ENCODE peak calls at places on chromosomes 11 and 22, in nine cellular contexts. E, R, G, W, Y, L, T, P and N are unnamed samples.

GRCh38 chr11:65132988-65133700 is 1.2 kb downstream of the SYVN1 start:
- DNase-seq in E (peak; percentile 92), R (peak; percentile 82), G (no peak), W (peak; percentile 69), Y (no peak), L (no peak), T (peak; percentile 75), P (peak; percentile 85), N (no peak)

GRCh38 chr11:100403817-100404216 is 283.3 kb upstream of the ARHGAP42 start:
- DNase-seq in E (no peak), R (peak; percentile 86), G (no peak), W (no peak), Y (peak; percentile 56), L (no peak), T (no peak), P (no peak), N (no peak)

GRCh38 chr11:87039371-87039770 is 1.6 kb downstream of the TMEM135 start:
- DNase-seq in E (no peak), R (no peak), G (no peak), W (no peak), Y (peak; percentile 50), L (no peak), T (no peak), P (no peak), N (peak; percentile 60)

GRCh38 chr11:105937738-105938137 is 84.3 kb downstream of the MSANTD4 start:
- DNase-seq in E (no peak), R (peak; percentile 44), G (no peak), W (no peak), Y (peak; percentile 39), L (no peak), T (no peak), P (no peak), N (no peak)

GRCh38 chr11:114040706-114041211 is 18.8 kb upstream of the ZBTB16 start:
- DNase-seq in E (peak; percentile 73), R (no peak), G (no peak), W (peak; percentile 77), Y (peak; percentile 85), L (no peak), T (no peak), P (no peak), N (no peak)

GRCh38 chr22:40620464-40621046 is 16.0 kb downstream of the MRTFA start:
- DNase-seq in E (no peak), R (no peak), G (no peak), W (no peak), Y (peak; percentile 21), L (no peak), T (no peak), P (no peak), N (no peak)

GRCh38 chr22:48555606-48556005 is 1272.1 kb downstream of the BRD1 start:
- DNase-seq in E (no peak), R (no peak), G (no peak), W (no peak), Y (no peak), L (no peak), T (no peak), P (no peak), N (no peak)

GRCh38 chr11:32005786-32006406 is 85.0 kb upstream of the RCN1 start:
- DNase-seq in E (no peak), R (no peak), G (no peak), W (no peak), Y (no peak), L (no peak), T (no peak), P (no peak), N (no peak)

GRCh38 chr11:69499946-69500284 is 18.5 kb downstream of the LINC01488 start:
- DNase-seq in E (no peak), R (no peak), G (no peak), W (peak; percentile 53), Y (no peak), L (no peak), T (no peak), P (peak; percentile 41), N (no peak)

GRCh38 chr11:70306586-70307033 is 36.1 kb downstream of the PPFIA1 start:
- DNase-seq in E (no peak), R (no peak), G (no peak), W (no peak), Y (no peak), L (no peak), T (no peak), P (no peak), N (no peak)

GRCh38 chr11:69104856-69105395 is 50.8 kb upstream of the SMIM38 start:
- DNase-seq in E (no peak), R (no peak), G (no peak), W (no peak), Y (no peak), L (no peak), T (no peak), P (no peak), N (no peak)

GRCh38 chr22:35697142-35697541 is 20.5 kb upstream of the APOL5 start:
- DNase-seq in E (no peak), R (no peak), G (no peak), W (no peak), Y (no peak), L (no peak), T (no peak), P (no peak), N (no peak)

GRCh38 chr22:35690001-35690400 is 27.7 kb upstream of the APOL5 start:
- DNase-seq in E (no peak), R (no peak), G (no peak), W (no peak), Y (no peak), L (no peak), T (no peak), P (no peak), N (no peak)

GRCh38 chr22:35695202-35695601 is 22.5 kb upstream of the APOL5 start:
- DNase-seq in E (no peak), R (no peak), G (no peak), W (no peak), Y (no peak), L (no peak), T (peak; percentile 42), P (no peak), N (no peak)
- H3K27me3 ChIP-seq in E (no peaks in the 10 kb centered on the region), R (no peaks in the 10 kb centered on the region), G (no peaks in the 10 kb centered on the region), W (no peaks in the 10 kb centered on the region), Y (no peaks in the 10 kb centered on the region), L (no peaks in the 10 kb centered on the region), T (no peaks in the 10 kb centered on the region), P (no peaks in the 10 kb centered on the region), N (peaks cover 4% of the 10 kb centered on the region)

GRCh38 chr22:46172522-46172921 is 22.2 kb downstream of the PPARA start:
- DNase-seq in E (no peak), R (no peak), G (peak; percentile 29), W (no peak), Y (no peak), L (no peak), T (no peak), P (no peak), N (no peak)
- H3K4me3 ChIP-seq in E (no peak overlapping the region), R (no peak overlapping the region), G (peak overlapping the region; percentile 17), W (no peak overlapping the region), Y (no peak overlapping the region), L (no peak overlapping the region), T (no peak overlapping the region), P (no peak overlapping the region), N (no peak overlapping the region)

GRCh38 chr11:79049627-79050238 is 391.1 kb downstream of the TENM4 start:
- DNase-seq in E (no peak), R (no peak), G (no peak), W (no peak), Y (no peak), L (no peak), T (no peak), P (no peak), N (no peak)

GRCh38 chr11:79054636-79055035 is 386.2 kb downstream of the TENM4 start:
- DNase-seq in E (no peak), R (no peak), G (no peak), W (no peak), Y (peak; percentile 87), L (no peak), T (no peak), P (no peak), N (no peak)

GRCh38 chr11:79055866-79056632 is 384.8 kb downstream of the TENM4 start:
- DNase-seq in E (no peak), R (peak; percentile 45), G (peak; percentile 34), W (no peak), Y (peak; percentile 80), L (no peak), T (no peak), P (no peak), N (no peak)

GRCh38 chr11:79050784-79051183 is 390.0 kb downstream of the TENM4 start:
- DNase-seq in E (no peak), R (no peak), G (no peak), W (no peak), Y (peak; percentile 96), L (no peak), T (no peak), P (no peak), N (no peak)

DNA sequence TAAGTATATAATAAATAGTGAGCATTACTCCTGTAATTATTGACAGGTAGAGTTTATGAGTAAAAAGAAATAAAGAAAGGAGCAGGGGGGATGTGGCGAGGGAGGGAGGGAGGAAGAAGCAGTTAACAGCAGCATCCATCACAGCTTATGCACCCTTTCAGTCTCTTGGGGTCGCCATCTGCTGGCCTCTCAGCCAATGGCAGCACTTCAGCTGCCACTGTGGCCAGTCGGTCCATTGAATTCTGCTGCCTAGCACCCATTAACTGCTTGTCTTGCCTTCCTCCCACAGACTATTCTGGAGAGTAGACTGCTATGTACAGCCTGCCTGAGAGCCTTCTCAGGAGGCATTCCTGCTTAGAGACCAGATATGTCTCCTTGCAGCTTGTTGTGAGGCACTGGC is 388.3 kb downstream of the TENM4 start:
- DNase-seq in E (no peak), R (peak; percentile 61), G (no peak), W (no peak), Y (peak; percentile 22), L (no peak), T (no peak), P (no peak), N (no peak)
- TF ChIP-seq CTCF in E (no peak), R (peak; percentile 75), G (no peak), W (no peak), Y (peak; percentile 20), L (no peak), T (peak; percentile 50), P (no peak), N (no peak)

DNA sequence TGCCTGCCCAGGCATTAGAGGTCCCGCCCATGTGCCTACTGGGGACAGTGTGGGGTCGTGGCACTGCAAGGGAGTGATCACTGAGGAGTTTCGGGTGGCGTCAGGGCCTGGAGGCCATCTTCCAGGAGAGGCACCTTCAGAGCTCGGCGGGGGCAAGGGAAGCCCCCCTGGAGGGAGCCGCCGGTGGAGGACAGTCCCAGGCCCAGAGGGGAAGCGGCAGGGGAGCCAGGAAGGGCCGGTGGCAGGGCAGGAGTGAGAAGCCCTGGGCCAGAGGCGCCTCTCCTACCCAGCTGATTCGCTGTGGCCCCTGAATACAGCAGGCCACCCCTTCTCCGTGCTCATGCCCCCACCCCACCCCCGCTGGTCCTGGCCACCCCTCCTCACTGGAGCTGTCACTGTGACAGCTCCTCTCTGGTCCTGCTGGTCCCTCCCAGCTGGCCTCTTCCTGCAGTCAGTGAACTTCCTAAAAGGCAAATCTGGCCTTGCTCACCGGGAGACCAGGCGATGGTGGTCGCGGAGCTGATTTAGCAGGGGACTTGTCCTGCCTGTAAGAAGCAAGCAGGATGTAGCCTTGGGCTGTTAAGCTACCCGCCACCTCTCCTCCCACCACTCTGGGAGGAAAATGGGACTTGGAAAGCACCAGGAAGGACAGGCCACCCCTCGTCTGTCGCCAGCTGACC is 2.1 kb upstream of the MAPK11 start:
- DNase-seq in E (no peak), R (no peak), G (no peak), W (no peak), Y (no peak), L (no peak), T (peak; percentile 73), P (no peak), N (no peak)
- H3K27me3 ChIP-seq in E (peaks cover 40% of the 10 kb centered on the region), R (peaks cover 47% of the 10 kb centered on the region), G (no peaks in the 10 kb centered on the region), W (peaks cover 4% of the 10 kb centered on the region), Y (no peaks in the 10 kb centered on the region), L (no peaks in the 10 kb centered on the region), T (peaks cover 24% of the 10 kb centered on the region), P (no peaks in the 10 kb centered on the region), N (peaks cover 17% of the 10 kb centered on the region)